ENCODE peak calls at places on chromosomes 4 and X, in eight cellular contexts. J, O, R, Q, A, Z, E and W are unnamed samples.

GRCh38 chr4:123444298-123444731 is 47.7 kb downstream of the SPRY1 start:
- DNase-seq in J (no peak), O (no peak), R (no peak), Q (no peak), A (peak), Z (peak), E (peak), W (peak)

GRCh38 chrX:36434521-36434920 is 515.0 kb downstream of the CFAP47 start:
- DNase-seq in J (no peak), O (no peak), R (no peak), Q (no peak), A (no peak), Z (no peak), E (no peak), W (no peak)

GRCh38 chr4:139889194-139889762 is 223.7 kb downstream of the MGST2 start:
- DNase-seq in J (no peak), O (no peak), R (no peak), Q (no peak), A (no peak), Z (no peak), E (no peak), W (no peak)

GRCh38 chrX:55907968-55908607 is 190.5 kb downstream of the RRAGB start:
- DNase-seq in J (no peak), O (no peak), R (peak), Q (no peak), A (peak), Z (peak), E (peak), W (no peak)

GRCh38 chr4:7533267-7533666 is 98.5 kb upstream of the PSAPL1 start:
- DNase-seq in J (no peak), O (no peak), R (no peak), Q (no peak), A (no peak), Z (no peak), E (no peak), W (no peak)

GRCh38 chr4:145784036-145784435 is 104.1 kb downstream of the C4orf51 start:
- DNase-seq in J (no peak), O (no peak), R (no peak), Q (no peak), A (no peak), Z (peak), E (no peak), W (no peak)

GRCh38 chrX:119693032-119693995 is at the start of gene SEPTIN6:
- DNase-seq in J (peak), O (peak), R (peak), Q (peak), A (peak), Z (peak), E (peak), W (peak)

GRCh38 chr4:73451404-73451803 is 15.4 kb downstream of the AFP start:
- DNase-seq in J (peak), O (no peak), R (no peak), Q (no peak), A (peak), Z (no peak), E (no peak), W (peak)

GRCh38 chrX:26848511-26848910 is 614.6 kb downstream of the PPP4R3C start:
- DNase-seq in J (no peak), O (no peak), R (no peak), Q (no peak), A (no peak), Z (no peak), E (peak), W (peak)

GRCh38 chrX:1600406-1601050 is 9.1 kb downstream of the AKAP17A start:
- DNase-seq in J (no peak), O (no peak), R (no peak), Q (no peak), A (no peak), Z (no peak), E (no peak), W (no peak)